ENCODE peak calls at places on chromosomes 16 and 17, in six cellular contexts. One of them, this sample, is unnamed.

GRCh38 chr17:78168906-78169793 is 769 bp downstream of the SYNGR2 start:
- DNase-seq in HepG2: no peak
- DNase-seq in esophagus squamous epithelium: no peak
- DNase-seq in A549: peak
- DNase-seq in heart left ventricle: peak
- DNase-seq in endothelial cell of umbilical vein: peak
- DNase-seq in this sample: no peak

GRCh38 chr16:72199938-72200337 is 28.0 kb upstream of the PMFBP1 start:
- DNase-seq in HepG2: no peak
- DNase-seq in esophagus squamous epithelium: no peak
- DNase-seq in A549: no peak
- DNase-seq in heart left ventricle: no peak
- DNase-seq in endothelial cell of umbilical vein: no peak
- DNase-seq in this sample: no peak

GRCh38 chr16:69318177-69318910 is 7.2 kb downstream of the VPS4A start:
- DNase-seq in HepG2: no peak
- DNase-seq in esophagus squamous epithelium: no peak
- DNase-seq in A549: no peak
- DNase-seq in heart left ventricle: no peak
- DNase-seq in endothelial cell of umbilical vein: no peak
- DNase-seq in this sample: peak

GRCh38 chr16:81779540-81780320 is 639 bp downstream of the PLCG2 start:
- DNase-seq in HepG2: no peak
- DNase-seq in esophagus squamous epithelium: no peak
- DNase-seq in A549: peak
- DNase-seq in heart left ventricle: peak
- DNase-seq in endothelial cell of umbilical vein: peak
- DNase-seq in this sample: peak

GRCh38 chr17:2174471-2175293 is 119.8 kb downstream of the HIC1 start:
- DNase-seq in HepG2: peak
- DNase-seq in esophagus squamous epithelium: no peak
- DNase-seq in A549: no peak
- DNase-seq in heart left ventricle: peak
- DNase-seq in endothelial cell of umbilical vein: peak
- DNase-seq in this sample: no peak

GRCh38 chr17:70405492-70406220 is 236.3 kb downstream of the KCNJ2 start:
- DNase-seq in HepG2: no peak
- DNase-seq in esophagus squamous epithelium: no peak
- DNase-seq in A549: peak
- DNase-seq in heart left ventricle: no peak
- DNase-seq in endothelial cell of umbilical vein: peak
- DNase-seq in this sample: no peak

GRCh38 chr17:29141484-29141835 is 38.7 kb downstream of the MYO18A start:
- DNase-seq in HepG2: no peak
- DNase-seq in esophagus squamous epithelium: no peak
- DNase-seq in A549: no peak
- DNase-seq in heart left ventricle: no peak
- DNase-seq in endothelial cell of umbilical vein: no peak
- DNase-seq in this sample: no peak

GRCh38 chr17:81865733-81866439 is 5.3 kb downstream of the ARHGDIA start:
- DNase-seq in HepG2: peak
- DNase-seq in esophagus squamous epithelium: no peak
- DNase-seq in A549: no peak
- DNase-seq in heart left ventricle: no peak
- DNase-seq in endothelial cell of umbilical vein: no peak
- DNase-seq in this sample: peak

GRCh38 chr16:14564881-14565687 is 65.0 kb downstream of the PARN start:
- DNase-seq in HepG2: peak
- DNase-seq in esophagus squamous epithelium: no peak
- DNase-seq in A549: no peak
- DNase-seq in heart left ventricle: no peak
- DNase-seq in endothelial cell of umbilical vein: peak
- DNase-seq in this sample: no peak

GRCh38 chr16:47732122-47732805 is 271.1 kb downstream of the PHKB start:
- DNase-seq in HepG2: no peak
- DNase-seq in esophagus squamous epithelium: no peak
- DNase-seq in A549: peak
- DNase-seq in heart left ventricle: no peak
- DNase-seq in endothelial cell of umbilical vein: peak
- DNase-seq in this sample: no peak

GRCh38 chr16:14405611-14406537 is 224.2 kb downstream of the PARN start:
- DNase-seq in HepG2: peak
- DNase-seq in esophagus squamous epithelium: no peak
- DNase-seq in A549: no peak
- DNase-seq in heart left ventricle: no peak
- DNase-seq in endothelial cell of umbilical vein: no peak
- DNase-seq in this sample: no peak

GRCh38 chr17:62064791-62065563 is at the start of gene MED13:
- DNase-seq in HepG2: peak
- DNase-seq in esophagus squamous epithelium: no peak
- DNase-seq in A549: peak
- DNase-seq in heart left ventricle: peak
- DNase-seq in endothelial cell of umbilical vein: peak
- DNase-seq in this sample: peak

DNA sequence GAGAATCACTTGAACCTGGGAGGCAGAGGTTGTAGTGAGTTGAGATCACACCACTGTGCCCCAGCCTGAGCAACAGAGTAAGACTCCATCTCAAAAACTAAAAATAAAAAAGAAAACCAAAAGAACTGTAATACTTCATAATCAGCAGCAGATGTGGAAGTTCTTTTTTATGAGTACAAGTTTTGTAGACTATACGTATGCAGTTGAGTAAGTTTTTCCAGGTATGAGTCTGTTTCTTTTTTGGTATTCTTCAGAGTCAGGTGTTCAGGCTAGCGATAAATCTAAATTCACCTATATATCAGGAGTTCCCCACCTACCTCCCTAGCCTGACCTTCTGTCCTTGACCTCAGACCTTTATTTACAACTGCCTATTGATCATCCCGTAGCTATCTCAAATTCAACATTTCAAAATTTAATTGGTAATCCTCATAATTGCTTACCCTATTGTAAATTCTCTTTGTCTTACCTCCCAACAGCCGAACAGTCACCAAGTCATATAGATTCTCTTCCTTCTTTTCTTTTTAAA is 10.7 kb downstream of the DCTN5 start:
- DNase-seq in HepG2: no peak
- DNase-seq in esophagus squamous epithelium: no peak
- DNase-seq in A549: no peak
- DNase-seq in heart left ventricle: no peak
- DNase-seq in endothelial cell of umbilical vein: no peak
- DNase-seq in this sample: no peak
- TF ChIP-seq CTCF in HepG2: no peak
- TF ChIP-seq CTCF in esophagus squamous epithelium: no peak
- TF ChIP-seq CTCF in A549: no peak
- TF ChIP-seq CTCF in heart left ventricle: no peak
- TF ChIP-seq CTCF in endothelial cell of umbilical vein: no peak
- TF ChIP-seq CTCF in this sample: no peak

GRCh38 chr17:50863221-50863843 is 2.8 kb downstream of the TOB1 start:
- DNase-seq in HepG2: peak
- DNase-seq in esophagus squamous epithelium: no peak
- DNase-seq in A549: no peak
- DNase-seq in heart left ventricle: no peak
- DNase-seq in endothelial cell of umbilical vein: peak
- DNase-seq in this sample: no peak
- TF ChIP-seq POLR2A in HepG2: no peak
- TF ChIP-seq POLR2A in esophagus squamous epithelium: no peak
- TF ChIP-seq POLR2A in A549: no peak
- TF ChIP-seq POLR2A in heart left ventricle: no peak
- TF ChIP-seq POLR2A in endothelial cell of umbilical vein: no peak
- TF ChIP-seq POLR2A in this sample: no peak

DNA sequence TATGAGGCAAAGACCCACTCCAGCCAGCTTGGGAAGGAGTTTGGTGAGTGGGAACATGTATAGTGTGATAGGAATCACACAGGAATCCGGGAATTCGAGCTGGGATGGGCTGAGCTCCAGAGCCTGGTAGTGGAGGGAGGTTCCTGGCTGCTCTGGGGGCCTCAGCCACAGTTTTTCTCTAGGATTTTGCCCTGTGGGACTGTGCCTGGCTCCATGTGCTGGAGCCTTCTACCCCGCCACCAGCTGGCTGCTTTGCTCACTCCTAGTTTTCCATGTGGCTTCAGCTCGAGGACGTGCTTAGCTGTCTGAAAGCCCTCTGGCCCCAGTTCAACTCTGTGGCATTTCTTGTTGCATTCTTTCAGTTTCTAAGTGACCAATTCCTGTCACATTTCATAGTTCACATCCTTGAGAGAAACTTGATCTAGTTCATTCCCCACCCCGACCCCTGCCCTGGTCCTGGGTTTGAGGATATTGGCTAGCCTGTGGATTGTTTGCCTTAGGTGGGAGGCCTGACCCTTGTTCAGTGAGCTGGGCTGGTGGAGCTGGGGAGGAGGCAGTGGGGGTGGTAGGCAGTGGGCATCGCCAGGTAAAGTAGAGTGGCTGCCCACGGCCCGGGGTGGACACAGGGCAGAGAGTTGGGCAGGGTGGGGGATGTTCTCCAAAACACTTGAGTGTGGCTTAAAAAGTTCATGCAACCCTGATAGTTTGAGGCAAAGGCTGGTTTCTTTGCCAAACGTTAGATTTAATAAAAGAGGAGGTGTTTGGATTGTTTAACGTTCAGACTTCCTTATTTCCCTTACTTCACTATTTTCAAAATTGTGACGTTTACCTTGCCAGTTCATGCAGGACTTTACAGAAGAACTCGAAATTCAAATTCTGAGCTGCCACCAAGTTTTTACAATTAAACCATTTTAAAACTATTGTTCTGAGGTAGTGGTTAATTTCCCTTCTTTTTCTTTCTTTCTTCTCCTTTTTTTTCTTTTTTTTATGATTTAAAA is 5.2 kb downstream of the SEC14L1 start:
- DNase-seq in HepG2: peak
- DNase-seq in esophagus squamous epithelium: no peak
- DNase-seq in A549: no peak
- DNase-seq in heart left ventricle: peak
- DNase-seq in endothelial cell of umbilical vein: peak
- DNase-seq in this sample: peak
- TF ChIP-seq CTCF in HepG2: peak
- TF ChIP-seq CTCF in esophagus squamous epithelium: no peak
- TF ChIP-seq CTCF in A549: no peak
- TF ChIP-seq CTCF in heart left ventricle: no peak
- TF ChIP-seq CTCF in endothelial cell of umbilical vein: no peak
- TF ChIP-seq CTCF in this sample: no peak

DNA sequence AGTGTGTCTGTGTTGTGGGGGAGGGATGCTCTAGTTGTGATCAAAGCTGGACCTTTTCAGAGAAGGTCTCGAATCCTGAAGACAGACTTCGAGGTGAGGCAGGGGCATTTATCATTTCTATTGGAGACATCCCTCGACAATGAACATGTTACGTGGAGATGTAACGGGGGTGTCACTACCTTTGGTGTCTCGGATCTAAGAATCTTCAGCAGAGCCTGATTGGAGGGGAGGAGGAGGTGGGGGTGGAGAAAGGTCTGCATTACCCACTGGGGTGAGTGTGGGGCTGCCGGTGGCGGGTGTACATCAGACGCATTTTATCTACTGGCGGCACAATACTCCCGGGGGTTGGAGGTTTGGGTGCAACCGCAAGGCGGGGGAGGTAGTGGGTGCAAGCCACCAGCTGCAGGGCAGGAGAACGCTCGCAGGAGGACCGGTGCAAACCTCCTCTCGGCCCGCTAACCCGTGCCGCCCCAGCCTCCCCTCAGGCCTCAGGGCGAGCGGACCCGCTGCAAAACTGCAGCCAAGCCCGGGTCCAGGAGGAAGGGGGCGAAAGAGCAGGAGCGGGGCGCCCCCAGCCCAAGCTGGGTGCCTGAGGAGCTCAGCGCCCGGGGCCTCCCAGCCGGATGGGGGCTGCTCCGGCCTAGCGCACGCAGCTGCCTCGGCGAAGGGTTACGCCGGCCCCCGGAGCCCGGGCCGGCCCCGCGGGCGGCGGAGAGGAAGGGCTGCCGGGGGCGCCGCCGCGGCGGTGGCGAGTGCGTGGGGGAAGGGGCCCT is 735 bp downstream of the ZNF652 start:
- DNase-seq in HepG2: peak
- DNase-seq in esophagus squamous epithelium: peak
- DNase-seq in A549: peak
- DNase-seq in heart left ventricle: peak
- DNase-seq in endothelial cell of umbilical vein: peak
- DNase-seq in this sample: peak
- TF ChIP-seq POLR2A in HepG2: peak
- TF ChIP-seq POLR2A in esophagus squamous epithelium: peak
- TF ChIP-seq POLR2A in A549: peak
- TF ChIP-seq POLR2A in heart left ventricle: no peak
- TF ChIP-seq POLR2A in endothelial cell of umbilical vein: no peak
- TF ChIP-seq POLR2A in this sample: no peak

GRCh38 chr17:44376124-44376523 is 12.5 kb upstream of the FAM171A2 start:
- DNase-seq in HepG2: peak
- DNase-seq in esophagus squamous epithelium: no peak
- DNase-seq in A549: peak
- DNase-seq in heart left ventricle: peak
- DNase-seq in endothelial cell of umbilical vein: peak
- DNase-seq in this sample: no peak

GRCh38 chr17:44374306-44375195 is 10.9 kb upstream of the FAM171A2 start:
- DNase-seq in HepG2: peak
- DNase-seq in esophagus squamous epithelium: no peak
- DNase-seq in A549: no peak
- DNase-seq in heart left ventricle: no peak
- DNase-seq in endothelial cell of umbilical vein: no peak
- DNase-seq in this sample: no peak

GRCh38 chr17:44376779-44377178 is 12.7 kb downstream of the ITGA2B start:
- DNase-seq in HepG2: no peak
- DNase-seq in esophagus squamous epithelium: no peak
- DNase-seq in A549: no peak
- DNase-seq in heart left ventricle: no peak
- DNase-seq in endothelial cell of umbilical vein: no peak
- DNase-seq in this sample: no peak

GRCh38 chr17:44378171-44378705 is 11.2 kb downstream of the ITGA2B start:
- DNase-seq in HepG2: no peak
- DNase-seq in esophagus squamous epithelium: no peak
- DNase-seq in A549: no peak
- DNase-seq in heart left ventricle: no peak
- DNase-seq in endothelial cell of umbilical vein: no peak
- DNase-seq in this sample: no peak

DNA sequence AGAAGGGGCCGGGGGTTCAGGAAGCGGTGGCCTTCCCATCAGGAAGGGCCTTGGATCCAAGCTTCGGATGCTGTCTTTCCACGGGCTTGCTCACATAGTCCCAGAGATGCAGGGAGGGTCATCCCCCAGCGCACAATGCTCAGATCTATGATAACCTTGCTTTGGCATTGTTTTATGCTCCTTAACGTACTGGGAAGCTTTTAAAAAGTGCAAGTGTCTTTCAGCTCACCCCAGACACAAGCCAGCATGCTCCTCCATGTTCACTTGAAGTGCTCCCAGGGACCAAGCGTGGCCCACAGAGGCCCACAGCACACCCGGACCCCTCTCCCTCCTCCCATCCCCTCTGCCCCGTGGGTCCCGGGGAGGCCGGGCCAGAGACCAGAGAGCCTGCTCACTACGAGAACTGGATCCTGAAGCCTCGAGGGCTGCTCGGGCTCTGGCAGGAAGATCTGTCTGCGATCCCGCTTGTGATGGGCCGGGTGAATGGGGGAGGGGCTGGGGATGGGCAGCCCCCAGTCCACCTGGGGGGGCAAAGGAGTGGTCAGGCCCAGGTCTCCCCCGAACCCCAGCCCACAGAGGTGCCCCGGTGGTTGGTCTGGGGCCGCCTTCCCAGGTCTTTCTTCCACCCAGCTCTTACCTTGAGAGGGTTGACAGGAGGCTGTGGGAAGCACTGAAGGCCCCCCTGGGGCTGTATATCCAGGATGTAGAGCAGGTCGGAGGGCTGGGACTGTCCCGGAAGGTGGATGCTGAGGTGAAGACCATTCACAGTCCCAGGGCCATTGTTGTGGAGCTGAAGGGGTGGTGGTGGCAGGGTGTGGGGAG is 11.8 kb upstream of the FAM171A2 start:
- DNase-seq in HepG2: no peak
- DNase-seq in esophagus squamous epithelium: no peak
- DNase-seq in A549: no peak
- DNase-seq in heart left ventricle: no peak
- DNase-seq in endothelial cell of umbilical vein: no peak
- DNase-seq in this sample: no peak
- TF ChIP-seq CTCF in HepG2: no peak
- TF ChIP-seq CTCF in esophagus squamous epithelium: no peak
- TF ChIP-seq CTCF in A549: no peak
- TF ChIP-seq CTCF in heart left ventricle: no peak
- TF ChIP-seq CTCF in endothelial cell of umbilical vein: no peak
- TF ChIP-seq CTCF in this sample: no peak

This sample was measured in lower leg skin.